ENCODE peak calls at places on chromosome 15, in ten cellular contexts. V, I, B, L, E, P, G, Q, A and D are unnamed samples.

GRCh38 chr15:91924842-91925495 is 71.5 kb downstream of the SLCO3A1 start:
- DNase-seq in B (no peak), V (no peak), G (no peak), I (no peak), Q (no peak), A (no peak), E (no peak), P (no peak), L (no peak), D (no peak)

GRCh38 chr15:70154440-70155347 is 57.0 kb upstream of the TLE3 start:
- DNase-seq in A (peak; percentile 85), E (no peak), B (no peak), L (peak; percentile 79), I (no peak), V (no peak), G (peak; percentile 86), Q (no peak), P (peak; percentile 75), D (no peak)

GRCh38 chr15:49706805-49707204 is 86.0 kb downstream of the DTWD1 start:
- DNase-seq in Q (no peak), I (no peak), G (no peak), E (no peak), A (no peak), V (no peak), B (no peak), P (no peak), L (no peak), D (no peak)

GRCh38 chr15:60957111-60957510 is 272.0 kb downstream of the RORA start:
- DNase-seq in L (no peak), Q (no peak), A (no peak), B (no peak), E (no peak), V (no peak), G (no peak), P (no peak), I (no peak), D (no peak)

GRCh38 chr15:92069308-92070244 is 216.1 kb downstream of the SLCO3A1 start:
- DNase-seq in L (peak; percentile 52), A (peak; percentile 50), I (peak; percentile 61), Q (peak; percentile 17), V (peak; percentile 73), G (peak; percentile 62), B (peak; percentile 55), P (no peak), E (no peak), D (peak; percentile 14)

GRCh38 chr15:52178765-52179164 is 12.4 kb downstream of the GNB5 start:
- DNase-seq in E (no peak), P (no peak), A (no peak), Q (no peak), I (no peak), G (peak; percentile 57), V (no peak), L (no peak), B (no peak), D (no peak)

GRCh38 chr15:71329041-71329440 is 213.8 kb downstream of the THSD4 start:
- DNase-seq in V (no peak), I (no peak), E (peak; percentile 1), A (peak; percentile 53), L (peak; percentile 21), G (no peak), P (no peak), B (no peak), Q (no peak), D (no peak)

GRCh38 chr15:68631621-68632051 is 52.8 kb downstream of the CORO2B start:
- DNase-seq in I (no peak), G (no peak), E (no peak), L (no peak), V (no peak), Q (no peak), B (no peak), A (no peak), P (peak; percentile 33), D (no peak)

GRCh38 chr15:64847016-64847415 is 5.3 kb downstream of the PLEKHO2 start:
- DNase-seq in V (no peak), I (no peak), L (no peak), G (peak; percentile 22), B (no peak), E (no peak), Q (no peak), A (no peak), P (no peak), D (no peak)

GRCh38 chr15:27958911-27959598 is 140.1 kb downstream of the OCA2 start:
- DNase-seq in A (no peak), P (peak; percentile 1), E (no peak), B (no peak), G (no peak), I (no peak), V (no peak), Q (no peak), L (no peak), D (no peak)

GRCh38 chr15:28942046-28942445 is 56.3 kb downstream of the APBA2 start:
- DNase-seq in Q (no peak), L (no peak), V (no peak), G (no peak), A (no peak), P (no peak), I (peak; percentile 69), E (no peak), B (no peak), D (no peak)

GRCh38 chr15:50791537-50791885 is 26.0 kb upstream of the SPPL2A start:
- DNase-seq in A (no peak), B (no peak), E (no peak), I (no peak), V (no peak), G (no peak), L (no peak), P (no peak), Q (no peak), D (no peak)

GRCh38 chr15:59997070-59997701 is 6.9 kb upstream of the FOXB1 start:
- DNase-seq in P (peak; percentile 64), L (no peak), Q (no peak), I (peak; percentile 86), B (no peak), G (peak; percentile 52), E (no peak), V (no peak), A (no peak), D (peak; percentile 30)